ENCODE peak calls at places on chromosome 7, in ten cellular contexts. Y is psoas muscle; T is fibroblast of mammary gland; O is GM12865; H is AG04449; C is transverse colon; U is tibial artery; S is sigmoid colon; J is iPS DF 6.9; Q is CD4-positive, CD25-positive, alpha-beta regulatory T cell. N is an unnamed sample.

GRCh38 chr7:156578978-156579430 is 61.6 kb upstream of the RNF32 start:
- DNase-seq in H (no peak), O (no peak), U (no peak), C (no peak), T (no peak), Y (no peak), Q (no peak), S (no peak), J (no peak), N (no peak)

GRCh38 chr7:78777844-78778243 is 675.6 kb downstream of the MAGI2 start:
- DNase-seq in Q (no peak), T (no peak), S (no peak), C (no peak), J (no peak), H (no peak), O (no peak), U (no peak), Y (no peak), N (no peak)

GRCh38 chr7:18974803-18975202 is 142.6 kb downstream of the TWIST1 start:
- DNase-seq in C (no peak), T (peak; percentile 75), J (no peak), O (no peak), Y (no peak), S (no peak), Q (no peak), H (peak; percentile 21), U (no peak), N (no peak)

GRCh38 chr7:68186072-68186471 is 1189.4 kb downstream of the TYW1 start:
- DNase-seq in S (no peak), J (no peak), Q (no peak), T (no peak), H (no peak), O (no peak), Y (no peak), C (no peak), U (no peak), N (no peak)

GRCh38 chr7:1856161-1856965 is 186.3 kb downstream of the ELFN1 start:
- DNase-seq in Q (no peak), T (no peak), O (no peak), H (no peak), Y (peak; percentile 46), J (no peak), U (no peak), S (peak; percentile 51), C (no peak), N (no peak)

GRCh38 chr7:100825760-100826545 is 1.4 kb downstream of the EPHB4 start:
- DNase-seq in H (no peak), U (no peak), T (peak; percentile 57), O (no peak), Y (peak; percentile 24), S (no peak), Q (no peak), J (no peak), C (no peak), N (no peak)

GRCh38 chr7:72919256-72919775 is 5.6 kb upstream of the POM121 start:
- DNase-seq in J (no peak), T (no peak), Q (no peak), S (no peak), U (no peak), H (no peak), C (no peak), Y (no peak), O (no peak), N (no peak)

GRCh38 chr7:141906285-141906684 is 9.9 kb upstream of the OR9A4 start:
- DNase-seq in Y (no peak), J (no peak), H (no peak), T (no peak), U (no peak), Q (no peak), S (no peak), O (no peak), C (no peak), N (no peak)

GRCh38 chr7:44402401-44403096 is 77.2 kb upstream of the CAMK2B start:
- DNase-seq in T (no peak), U (no peak), Y (no peak), H (no peak), S (no peak), Q (no peak), C (no peak), J (no peak), O (no peak), N (no peak)

GRCh38 chr7:149245244-149245643 is 5.8 kb downstream of the ZNF212 start:
- DNase-seq in H (no peak), J (no peak), Y (no peak), S (no peak), U (no peak), T (peak; percentile 11), O (peak; percentile 66), Q (no peak), C (no peak), N (no peak)

GRCh38 chr7:125675169-125675568 is 745.5 kb upstream of the POT1 start:
- DNase-seq in S (no peak), Q (no peak), O (no peak), Y (no peak), C (no peak), T (no peak), H (no peak), J (no peak), U (no peak), N (no peak)

GRCh38 chr7:116461500-116461899 is 38.0 kb upstream of the CAV2 start:
- DNase-seq in H (no peak), Q (no peak), S (no peak), U (no peak), T (no peak), O (no peak), J (no peak), C (no peak), Y (no peak), N (no peak)

GRCh38 chr7:23893172-23893941 is 183.3 kb downstream of the STK31 start:
- DNase-seq in S (no peak), H (peak; percentile 64), U (no peak), Y (no peak), O (no peak), T (peak; percentile 2), Q (no peak), J (no peak), C (no peak), N (no peak)
- H3K4me3 ChIP-seq in S (no peak overlapping the region), H (no peak overlapping the region), U (no peak overlapping the region), Y (no peak overlapping the region), O (no peak overlapping the region), T (no peak overlapping the region), Q (no peak overlapping the region), J (no peak overlapping the region), C (no peak overlapping the region), N (no peak overlapping the region)

GRCh38 chr7:5596046-5596895 is 172.6 kb upstream of the TNRC18 start:
- DNase-seq in O (peak; percentile 88), H (peak; percentile 60), Y (peak; percentile 87), T (peak; percentile 95), U (peak; percentile 90), C (peak; percentile 67), S (peak; percentile 94), J (no peak), Q (no peak), N (no peak)

GRCh38 chr7:5598769-5599371 is 175.2 kb upstream of the TNRC18 start:
- DNase-seq in U (no peak), H (no peak), J (no peak), Y (no peak), T (peak; percentile 55), C (peak; percentile 24), S (no peak), Q (no peak), O (peak; percentile 52), N (no peak)

GRCh38 chr7:5596896-5597246 is 173.2 kb upstream of the TNRC18 start:
- DNase-seq in C (no peak), T (no peak), Y (no peak), H (no peak), Q (no peak), S (no peak), U (no peak), O (no peak), J (no peak), N (no peak)

GRCh38 chr7:5598261-5598761 is 174.7 kb upstream of the TNRC18 start:
- DNase-seq in J (no peak), Q (no peak), O (no peak), U (no peak), T (peak; percentile 47), H (no peak), C (no peak), Y (no peak), S (peak; percentile 54), N (no peak)

GRCh38 chr7:5597772-5598171 is 174.1 kb upstream of the TNRC18 start:
- DNase-seq in H (no peak), J (no peak), S (no peak), Q (no peak), T (peak; percentile 42), C (no peak), Y (no peak), O (no peak), U (no peak), N (no peak)
- H3K4me3 ChIP-seq in H (peak overlapping the region; percentile 36), J (no peak overlapping the region), S (no peak overlapping the region), Q (no peak overlapping the region), T (no peak overlapping the region), C (no peak overlapping the region), Y (no peak overlapping the region), O (no peak overlapping the region), U (no peak overlapping the region), N (no peak overlapping the region)

GRCh38 chr7:131103997-131104396 is 223.7 kb upstream of the MKLN1 start:
- DNase-seq in S (no peak), U (no peak), H (peak; percentile 60), T (peak; percentile 92), Y (no peak), C (no peak), J (no peak), Q (no peak), O (no peak), N (no peak)

GRCh38 chr7:131105294-131105802 is 222.3 kb upstream of the MKLN1 start:
- DNase-seq in J (no peak), C (no peak), S (peak; percentile 77), Q (no peak), T (peak; percentile 22), O (no peak), U (peak; percentile 52), H (no peak), Y (no peak), N (no peak)

GRCh38 chr7:131105803-131106680 is 221.6 kb upstream of the MKLN1 start:
- DNase-seq in C (peak; percentile 87), H (no peak), O (peak; percentile 78), J (no peak), U (peak; percentile 88), S (peak; percentile 91), Q (peak; percentile 87), Y (peak; percentile 92), T (peak; percentile 83), N (no peak)

GRCh38 chr7:131106681-131107342 is 220.9 kb upstream of the MKLN1 start:
- DNase-seq in Y (peak; percentile 77), U (peak; percentile 70), O (peak; percentile 36), T (peak; percentile 71), J (no peak), Q (peak; percentile 61), S (peak; percentile 74), H (no peak), C (peak; percentile 66), N (no peak)

GRCh38 chr7:131104611-131105293 is 222.9 kb upstream of the MKLN1 start:
- DNase-seq in J (no peak), U (no peak), Q (no peak), S (no peak), H (no peak), T (peak; percentile 69), O (no peak), Y (no peak), C (no peak), N (no peak)
- H3K4me3 ChIP-seq in J (no peak overlapping the region), U (peak overlapping the region; percentile 86), Q (peak overlapping the region; percentile 85), S (peak overlapping the region; percentile 98), H (no peak overlapping the region), T (peak overlapping the region; percentile 51), O (peak overlapping the region; percentile 40), Y (peak overlapping the region; percentile 98), C (peak overlapping the region; percentile 69), N (peak overlapping the region; percentile 74)

GRCh38 chr7:39086638-39087360 is 109.1 kb downstream of the POU6F2 start:
- DNase-seq in H (no peak), C (no peak), T (no peak), U (no peak), S (no peak), Q (no peak), O (no peak), J (no peak), Y (no peak), N (no peak)
- H3K4me3 ChIP-seq in H (no peak overlapping the region), C (no peak overlapping the region), T (no peak overlapping the region), U (no peak overlapping the region), S (no peak overlapping the region), Q (no peak overlapping the region), O (no peak overlapping the region), J (no peak overlapping the region), Y (no peak overlapping the region), N (no peak overlapping the region)

N was measured in SK-N-MC.